ENCODE peak calls at places on chromosome 3, in seven cellular contexts. F is A549, U is nephron progenitor cell, W is Caco-2, C is OCI-LY7, M is activated B cell treated with CpG ODN at 0.5 μM for 24 hours, R is epithelial cell of proximal tubule. B is an unnamed sample.

GRCh38 chr3:142902356-142902755 is 13.5 kb upstream of the PCOLCE2 start:
- DNase-seq in F (no peak), U (no peak), W (no peak), C (no peak), M (no peak), R (no peak), B (no peak)

GRCh38 chr3:42829083-42829627 is 19.9 kb downstream of the ACKR2 start:
- DNase-seq in F (no peak), U (no peak), W (peak; percentile 69), C (no peak), M (no peak), R (no peak), B (no peak)

GRCh38 chr3:38634133-38634532 is 15.4 kb downstream of the SCN5A start:
- DNase-seq in F (no peak), U (no peak), W (no peak), C (no peak), M (no peak), R (no peak), B (no peak)

GRCh38 chr3:115523467-115523866 is 99.8 kb upstream of the GAP43 start:
- DNase-seq in F (no peak), U (no peak), W (no peak), C (no peak), M (no peak), R (no peak), B (no peak)

GRCh38 chr3:182911782-182912111 is 68.6 kb downstream of the DCUN1D1 start:
- DNase-seq in F (no peak), U (peak; percentile 12), W (no peak), C (no peak), M (no peak), R (no peak), B (no peak)

GRCh38 chr3:114499986-114500385 is 206.2 kb downstream of the TIGIT start:
- DNase-seq in F (no peak), U (no peak), W (no peak), C (no peak), M (no peak), R (no peak), B (no peak)

GRCh38 chr3:125039041-125039896 is 16.5 kb downstream of the HEG1 start:
- DNase-seq in F (no peak), U (peak; percentile 46), W (no peak), C (no peak), M (no peak), R (no peak), B (no peak)

GRCh38 chr3:58588030-58588614 is 10.9 kb upstream of the FAM107A start:
- DNase-seq in F (no peak), U (peak; percentile 81), W (peak; percentile 46), C (no peak), M (no peak), R (no peak), B (no peak)

GRCh38 chr3:186790261-186790981 is 7.0 kb downstream of the EIF4A2 start:
- DNase-seq in F (peak; percentile 23), U (no peak), W (peak; percentile 45), C (peak; percentile 50), M (no peak), R (no peak), B (no peak)

GRCh38 chr3:119297169-119297568 is 3.0 kb downstream of the ARHGAP31 start:
- DNase-seq in F (no peak), U (no peak), W (no peak), C (no peak), M (no peak), R (no peak), B (no peak)

GRCh38 chr3:168546707-168547106 is 451.0 kb upstream of the GOLIM4 start:
- DNase-seq in F (no peak), U (no peak), W (no peak), C (no peak), M (no peak), R (no peak), B (no peak)

GRCh38 chr3:69914395-69914794 is 85.1 kb upstream of the SAMMSON start:
- DNase-seq in F (no peak), U (no peak), W (no peak), C (no peak), M (no peak), R (peak; percentile 41), B (no peak)

GRCh38 chr3:186024210-186024609 is 84.7 kb downstream of the ETV5 start:
- DNase-seq in F (no peak), U (no peak), W (no peak), C (no peak), M (no peak), R (no peak), B (no peak)

GRCh38 chr3:120102674-120103073 is 8.4 kb upstream of the GSK3B start:
- DNase-seq in F (no peak), U (no peak), W (no peak), C (no peak), M (no peak), R (no peak), B (no peak)

GRCh38 chr3:63043631-63044030 is 168.4 kb upstream of the CADPS start:
- DNase-seq in F (no peak), U (no peak), W (no peak), C (no peak), M (no peak), R (no peak), B (no peak)

GRCh38 chr3:63442918-63443317 is 164.8 kb downstream of the SYNPR start:
- DNase-seq in F (no peak), U (peak; percentile 15), W (no peak), C (no peak), M (no peak), R (no peak), B (no peak)

GRCh38 chr3:99442599-99442998 is 195.8 kb upstream of the COL8A1 start:
- DNase-seq in F (no peak), U (no peak), W (no peak), C (no peak), M (no peak), R (no peak), B (no peak)

GRCh38 chr3:59717679-59718205 is 667.9 kb upstream of the CFAP20DC start:
- DNase-seq in F (no peak), U (no peak), W (no peak), C (no peak), M (no peak), R (no peak), B (no peak)

GRCh38 chr3:177835008-177835407 is 637.7 kb upstream of the TBL1XR1 start:
- DNase-seq in F (no peak), U (peak; percentile 16), W (no peak), C (no peak), M (no peak), R (peak; percentile 48), B (no peak)

GRCh38 chr3:133527306-133527705 is 46.2 kb upstream of the CDV3 start:
- DNase-seq in F (no peak), U (no peak), W (no peak), C (no peak), M (no peak), R (no peak), B (no peak)

GRCh38 chr3:56288258-56288657 is 180.0 kb downstream of the ERC2 start:
- DNase-seq in F (no peak), U (no peak), W (no peak), C (no peak), M (no peak), R (no peak), B (no peak)

DNA sequence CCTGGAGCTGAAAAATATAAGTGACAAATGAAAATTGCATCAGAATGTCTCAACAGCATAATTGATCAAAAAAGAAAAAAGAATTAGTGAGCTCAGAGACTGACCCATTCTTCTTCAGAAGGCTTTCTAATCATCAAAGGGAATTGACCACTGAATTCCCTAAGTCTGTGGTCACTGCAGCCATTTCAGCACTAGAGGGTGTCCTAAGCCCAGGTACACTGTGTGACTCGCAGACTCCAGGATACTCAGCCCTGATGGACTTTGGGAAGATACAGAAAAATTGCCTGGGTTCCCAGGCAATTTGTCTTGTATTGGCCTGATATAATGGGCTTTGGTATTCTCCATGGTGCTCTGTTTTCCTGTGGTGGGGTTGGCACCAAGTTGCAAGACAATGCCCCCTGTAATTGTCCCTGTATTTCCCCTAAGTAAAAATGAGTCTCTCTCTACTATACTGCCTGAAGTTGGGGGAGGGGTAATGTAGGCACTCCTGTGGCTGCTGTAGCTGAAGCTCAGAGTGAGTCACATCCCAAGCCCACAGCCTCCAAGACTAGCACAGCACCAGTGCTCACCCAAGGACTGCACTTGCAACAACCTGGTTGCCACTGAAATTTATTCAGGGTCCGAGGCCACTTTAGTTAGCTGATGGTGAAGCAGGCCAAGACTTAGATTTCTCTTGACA is 256.0 kb upstream of the STAC start:
- DNase-seq in F (peak; percentile 39), U (peak; percentile 46), W (peak; percentile 51), C (no peak), M (no peak), R (peak; percentile 15), B (no peak)
- TF ChIP-seq CTCF in F (peak; percentile 66), U (peak; percentile 64), W (peak; percentile 55), C (peak; percentile 33), M (no peak), R (peak; percentile 97), B (peak; percentile 28)

DNA sequence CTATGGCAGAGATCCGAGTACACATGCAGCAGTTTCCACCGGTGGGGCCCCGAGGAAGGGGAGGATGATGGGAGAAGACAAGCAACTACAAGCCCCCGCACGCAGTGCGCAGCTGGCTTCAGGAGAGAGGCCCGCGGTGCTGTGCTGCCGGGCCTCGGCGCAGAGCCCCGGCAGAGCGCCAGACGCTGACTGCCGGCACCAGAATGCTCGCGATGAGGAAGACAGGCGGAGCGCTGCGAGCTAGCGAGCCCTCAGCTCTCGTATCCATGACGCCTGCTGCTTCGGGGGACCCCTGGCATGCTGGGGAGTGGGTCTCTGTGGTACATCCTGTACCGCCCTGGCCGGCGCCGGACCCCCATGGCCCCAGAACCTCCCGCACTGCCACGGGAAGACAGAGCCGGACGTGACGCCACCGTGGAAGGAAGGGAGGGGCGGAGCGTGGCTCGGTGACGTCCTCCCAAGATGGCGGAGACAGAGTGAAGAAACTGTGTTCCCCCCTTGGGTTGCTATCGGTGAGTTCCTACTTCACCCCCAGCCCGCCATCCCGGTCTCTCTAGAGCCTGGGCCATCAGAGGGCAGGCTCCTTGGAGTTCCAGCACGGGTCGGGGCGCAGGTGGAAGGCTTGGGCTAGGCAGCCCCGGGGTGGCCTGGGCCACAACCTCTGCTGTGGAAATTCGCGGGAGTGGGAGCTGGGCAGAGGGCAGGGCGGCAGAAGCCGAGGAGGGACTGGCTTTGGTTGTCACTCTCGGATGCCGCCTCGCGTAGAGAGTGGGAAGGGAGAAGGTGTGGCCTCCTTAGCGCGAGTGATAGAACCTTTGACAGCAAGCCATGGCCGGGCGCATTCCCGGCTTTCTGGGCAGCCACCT is at the start of gene MYNN:
- DNase-seq in F (peak; percentile 60), U (peak; percentile 92), W (peak; percentile 89), C (peak; percentile 93), M (peak; percentile 91), R (no peak), B (no peak)
- TF ChIP-seq CTCF in F (no peak), U (no peak), W (no peak), C (peak; percentile 50), M (no peak), R (no peak), B (no peak)

DNA sequence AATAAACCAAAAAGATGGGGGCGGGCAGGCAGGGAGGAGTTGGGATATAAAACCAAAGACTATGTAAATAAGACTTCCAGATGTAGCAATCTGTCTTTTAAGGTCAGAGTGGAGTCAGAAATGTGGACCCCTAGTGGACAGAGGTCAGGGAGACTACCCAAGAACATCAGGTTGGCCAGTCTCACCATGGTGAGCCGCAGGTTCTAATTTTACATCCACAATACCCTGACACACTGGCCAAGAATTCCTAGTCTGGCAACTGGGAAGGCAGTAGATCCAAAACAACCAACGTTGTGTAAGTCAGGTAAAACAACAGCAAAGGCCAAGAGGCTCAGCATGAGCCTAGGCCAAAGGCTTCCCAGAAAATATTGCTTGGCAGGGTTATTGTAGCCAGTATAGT is 203.4 kb downstream of the FOXP1 start:
- DNase-seq in F (peak; percentile 8), U (no peak), W (no peak), C (no peak), M (no peak), R (no peak), B (no peak)
- TF ChIP-seq CTCF in F (no peak), U (no peak), W (no peak), C (peak; percentile 61), M (no peak), R (peak; percentile 36), B (no peak)

GRCh38 chr3:171183042-171183441 is 156.5 kb upstream of the SLC2A2 start:
- DNase-seq in F (peak; percentile 13), U (no peak), W (peak; percentile 45), C (no peak), M (no peak), R (no peak), B (no peak)
- TF ChIP-seq CTCF in F (peak; percentile 39), U (no peak), W (no peak), C (peak; percentile 29), M (no peak), R (peak; percentile 34), B (peak; percentile 28)